ENCODE peak calls at places on chromosomes 13 and 19, in seven cellular contexts. D is colonic mucosa, V is A549, T is PC-3, E is IMR-90, O is cardiac muscle cell, M is heart right ventricle. A is an unnamed sample. For H3K4me1, the result is how much of the 10 kb centered on the place peaks cover.

GRCh38 chr13:20387006-20387405 is 138.7 kb downstream of the CRYL1 start:
- DNase-seq in M (no peak), V (no peak), E (no peak), O (no peak), T (no peak), D (no peak), A (no peak)

GRCh38 chr13:99926014-99926731 is 45.4 kb downstream of the ZIC5 start:
- DNase-seq in V (peak), O (no peak), M (no peak), T (peak), D (peak), E (peak), A (no peak)

GRCh38 chr13:52001120-52001731 is 10.0 kb downstream of the ATP7B start:
- DNase-seq in D (no peak), V (peak), O (peak), M (no peak), E (peak), T (peak), A (no peak)

GRCh38 chr13:56864451-56864850 is 276.3 kb upstream of the PRR20A start:
- DNase-seq in O (no peak), D (no peak), E (no peak), V (no peak), T (peak), M (no peak), A (no peak)

GRCh38 chr19:48393559-48394330 is at the start of gene GRIN2D:
- DNase-seq in O (peak), E (peak), T (peak), V (peak), M (no peak), D (no peak), A (no peak)

GRCh38 chr19:13382633-13382938 is 123.7 kb downstream of the CACNA1A start:
- DNase-seq in M (no peak), D (no peak), E (no peak), O (no peak), V (no peak), T (no peak), A (no peak)

GRCh38 chr13:20230913-20231838 is 943 bp downstream of the GJB6 start:
- DNase-seq in T (no peak), D (no peak), M (no peak), E (no peak), O (no peak), V (no peak), A (no peak)

GRCh38 chr19:42471554-42472249 is 29.0 kb upstream of the CXCL17 start:
- DNase-seq in T (peak), O (peak), E (peak), M (no peak), V (no peak), D (peak), A (no peak)

GRCh38 chr19:5534787-5535586 is 32.8 kb downstream of the TINCR start:
- DNase-seq in E (peak), O (no peak), D (no peak), T (peak), M (no peak), V (peak), A (no peak)

GRCh38 chr13:84192125-84192524 is 309.9 kb upstream of the SLITRK1 start:
- DNase-seq in E (peak), D (no peak), V (no peak), O (peak), T (peak), M (no peak), A (no peak)

GRCh38 chr19:7500811-7501450 is 12.1 kb upstream of the PEX11G start:
- DNase-seq in D (peak), T (peak), O (no peak), V (peak), E (peak), M (no peak), A (no peak)

GRCh38 chr19:3670258-3670795 is 29.9 kb downstream of the PIP5K1C start:
- DNase-seq in T (no peak), E (peak), O (peak), M (peak), V (peak), D (peak), A (no peak)

GRCh38 chr13:50535050-50535449 is 308.4 kb downstream of the DLEU7 start:
- DNase-seq in D (no peak), E (no peak), O (no peak), V (no peak), M (no peak), T (no peak), A (no peak)

GRCh38 chr13:26663801-26664200 is 96.8 kb downstream of the GPR12 start:
- DNase-seq in T (peak), D (no peak), O (no peak), V (no peak), E (no peak), M (no peak), A (no peak)

GRCh38 chr19:15328312-15328711 is 4.0 kb downstream of the BRD4 start:
- DNase-seq in D (no peak), O (no peak), V (no peak), M (no peak), E (no peak), T (no peak), A (no peak)

GRCh38 chr13:113920606-113921306 is 53.1 kb downstream of the C13orf46 start:
- DNase-seq in O (no peak), E (no peak), T (no peak), M (no peak), V (no peak), D (no peak), A (no peak)

GRCh38 chr19:41248895-41249294 is 15.3 kb upstream of the HNRNPUL1 start:
- DNase-seq in E (no peak), D (no peak), T (no peak), M (no peak), O (no peak), V (no peak), A (no peak)

GRCh38 chr13:73754727-73755292 is 379.4 kb downstream of the KLF12 start:
- DNase-seq in V (peak), T (peak), D (peak), O (peak), M (no peak), E (peak), A (peak)

GRCh38 chr13:109940637-109941036 is 154.3 kb upstream of the IRS2 start:
- DNase-seq in V (no peak), M (no peak), T (no peak), O (no peak), D (no peak), E (no peak), A (no peak)

GRCh38 chr19:11505504-11506100 is at the start of gene ZNF653:
- DNase-seq in O (peak), V (peak), T (peak), M (peak), D (peak), E (peak), A (no peak)

GRCh38 chr19:11507370-11508078 is 1.9 kb upstream of the ZNF653 start:
- DNase-seq in E (no peak), O (no peak), M (no peak), V (no peak), T (no peak), D (no peak), A (no peak)

GRCh38 chr19:11506101-11506555 is 489 bp upstream of the ZNF653 start:
- DNase-seq in D (no peak), O (no peak), E (no peak), T (no peak), V (no peak), M (peak), A (no peak)

GRCh38 chr19:11505032-11505503 is 571 bp downstream of the ZNF653 start:
- DNase-seq in T (peak), E (peak), O (peak), V (peak), D (peak), M (peak), A (peak)

GRCh38 chr19:11504502-11505031 is 1.1 kb downstream of the ZNF653 start:
- DNase-seq in E (no peak), O (no peak), V (no peak), D (no peak), T (peak), M (no peak), A (no peak)
- H3K4me1 ChIP-seq in E (under half), O (under half), V (under half), D (under half), T (under half), M (under half), A (under half)

GRCh38 chr13:75766636-75767035 is 130.5 kb downstream of the LMO7 start:
- DNase-seq in E (no peak), V (no peak), D (no peak), O (no peak), M (no peak), T (no peak), A (no peak)

GRCh38 chr13:75769141-75769905 is 133.2 kb downstream of the LMO7 start:
- DNase-seq in M (no peak), T (no peak), E (no peak), D (no peak), V (no peak), O (no peak), A (no peak)

GRCh38 chr13:75771818-75772217 is 135.7 kb downstream of the LMO7 start:
- DNase-seq in D (no peak), M (no peak), E (peak), V (peak), O (peak), T (peak), A (no peak)

GRCh38 chr13:75774176-75774575 is 138.0 kb downstream of the LMO7 start:
- DNase-seq in O (no peak), E (peak), D (no peak), M (no peak), V (no peak), T (no peak), A (no peak)

GRCh38 chr13:75770164-75771145 is 134.3 kb downstream of the LMO7 start:
- DNase-seq in V (no peak), T (no peak), M (no peak), D (no peak), E (peak), O (no peak), A (no peak)
- H3K27ac ChIP-seq in V (peak), T (peak), M (no peak), D (no peak), E (peak), O (no peak), A (no peak)

GRCh38 chr19:990119-990571 is 6.0 kb downstream of the WDR18 start:
- DNase-seq in T (no peak), E (no peak), M (peak), V (no peak), O (no peak), D (no peak), A (no peak)
- H3K4me1 ChIP-seq in T (under half), E (under half), M (under half), V (under half), O (under half), D (under half), A (under half)

GRCh38 chr19:38697641-38698071 is 46.6 kb downstream of the CAPN12 start:
- DNase-seq in M (no peak), O (no peak), E (no peak), D (no peak), V (no peak), T (no peak), A (no peak)
- H3K27ac ChIP-seq in M (peak), O (peak), E (no peak), D (no peak), V (peak), T (peak), A (peak)

DNA sequence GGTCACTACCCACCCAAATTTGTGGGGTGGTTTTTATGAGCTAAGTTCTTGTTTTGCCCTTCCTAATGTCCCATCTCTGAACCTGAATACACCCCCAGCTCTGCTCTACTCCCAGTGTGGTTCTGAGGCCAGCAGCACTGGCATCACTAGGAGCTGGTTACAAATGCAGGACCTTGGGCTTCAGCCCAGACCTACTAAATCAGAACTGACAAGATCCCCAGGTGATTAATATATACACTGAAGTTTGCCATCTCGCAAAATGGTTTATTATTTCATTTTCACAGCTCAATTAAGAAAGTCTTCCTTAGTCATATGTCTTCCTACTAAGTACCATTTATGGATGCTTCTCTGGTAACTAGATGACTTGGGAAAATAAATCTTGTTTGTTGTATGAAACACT is 67.8 kb downstream of the FOXO1 start:
- DNase-seq in M (no peak), E (no peak), T (no peak), D (no peak), O (no peak), V (no peak), A (no peak)
- H3K4me1 ChIP-seq in M (under half), E (under half), T (under half), D (under half), O (under half), V (under half), A (under half)

A was measured in Panc1.